ENCODE peak calls at places on chromosomes 7 and 10, in eight cellular contexts. U is activated naive CD4-positive, alpha-beta T cell treated with Interleukin-2 at 50 U/mL for 16 hours; W is lung; T is MCF 10A; C is suprapubic skin; H is NB4; K is stimulated activated CD8-positive, alpha-beta memory T cell treated with anti-CD3 and anti-CD28 coated beads, Interleukin-4, amount 100 ng/mL, for 24 hours; Q is stimulated activated CD4-positive, alpha-beta T cell treated with anti-CD3 and anti-CD28 coated beads, TNF-alpha, amount 100 ng/mL, for 24 hours. Y is an unnamed sample.
A peak's percentile ranks its signal among the peaks of the same experiment; 100 is the strongest.

GRCh38 chr7:78587443-78588044 is 789.0 kb downstream of the PHTF2 start:
- DNase-seq in U (no peak), W (no peak), T (peak; percentile 32), C (no peak), H (peak; percentile 56), K (no peak), Q (no peak), Y (no peak)

GRCh38 chr10:111087968-111088505 is 11.2 kb downstream of the ADRA2A start:
- DNase-seq in U (no peak), W (no peak), T (no peak), C (peak; percentile 32), H (no peak), K (no peak), Q (no peak), Y (no peak)

GRCh38 chr10:128657508-128657907 is 531.3 kb upstream of the MKI67 start:
- DNase-seq in U (no peak), W (no peak), T (no peak), C (no peak), H (no peak), K (no peak), Q (no peak), Y (peak; percentile 92)

GRCh38 chr7:101538596-101539459 is 90.3 kb downstream of the MYL10 start:
- DNase-seq in U (peak; percentile 53), W (peak; percentile 39), T (peak; percentile 61), C (no peak), H (peak; percentile 77), K (peak; percentile 37), Q (peak; percentile 37), Y (peak; percentile 87)

GRCh38 chr10:76328348-76328747 is 896.9 kb downstream of the LRMDA start:
- DNase-seq in U (no peak), W (no peak), T (no peak), C (no peak), H (no peak), K (no peak), Q (no peak), Y (no peak)

GRCh38 chr7:107479303-107479702 is 9.4 kb downstream of the GPR22 start:
- DNase-seq in U (no peak), W (no peak), T (no peak), C (no peak), H (no peak), K (no peak), Q (no peak), Y (no peak)

GRCh38 chr10:23015021-23015707 is 80.2 kb upstream of the MSRB2 start:
- DNase-seq in U (no peak), W (no peak), T (no peak), C (no peak), H (no peak), K (no peak), Q (no peak), Y (no peak)

GRCh38 chr10:19488592-19489280 is 327.5 kb upstream of the PLXDC2 start:
- DNase-seq in U (no peak), W (peak; percentile 36), T (no peak), C (no peak), H (no peak), K (no peak), Q (no peak), Y (peak; percentile 80)

GRCh38 chr10:126621836-126622235 is 48.7 kb downstream of the C10orf90 start:
- DNase-seq in U (no peak), W (no peak), T (no peak), C (no peak), H (no peak), K (no peak), Q (no peak), Y (no peak)

GRCh38 chr7:130180571-130180971 is 24.6 kb downstream of the TMEM209 start:
- DNase-seq in U (peak; percentile 56), W (no peak), T (peak; percentile 73), C (no peak), H (no peak), K (no peak), Q (peak; percentile 14), Y (no peak)

GRCh38 chr10:49365275-49365674 is 30.6 kb downstream of the DRGX start:
- DNase-seq in U (no peak), W (no peak), T (no peak), C (peak; percentile 32), H (no peak), K (no peak), Q (no peak), Y (no peak)

GRCh38 chr7:81441750-81442149 is 328.1 kb downstream of the HGF start:
- DNase-seq in U (no peak), W (no peak), T (no peak), C (no peak), H (no peak), K (no peak), Q (no peak), Y (no peak)

GRCh38 chr7:117124585-117125220 is 171.4 kb downstream of the ST7 start:
- DNase-seq in U (peak; percentile 72), W (peak; percentile 88), T (peak; percentile 94), C (peak; percentile 81), H (peak; percentile 76), K (peak; percentile 50), Q (peak; percentile 7), Y (peak; percentile 62)